ENCODE peak calls at places on chromosomes 13 and 19, in five cellular contexts. P is neuronal stem cell, O is trophoblast cell, C is mesendoderm, X is H9. T is an unnamed sample.

GRCh38 chr13:99916366-99917103 is 55.0 kb downstream of the ZIC5 start:
- DNase-seq in X (no peak), O (peak; percentile 78), C (peak; percentile 84), P (no peak), T (peak; percentile 71)

GRCh38 chr19:35661995-35662340 is 4.3 kb upstream of the UPK1A start:
- DNase-seq in C (no peak), X (no peak), P (no peak), O (peak; percentile 97), T (no peak)

GRCh38 chr13:21676611-21677021 is 5.7 kb downstream of the FGF9 start:
- DNase-seq in P (peak; percentile 6), C (peak; percentile 73), O (no peak), X (peak; percentile 73), T (no peak)

GRCh38 chr13:30429721-30430694 is 7.7 kb downstream of the UBE2L5 start:
- DNase-seq in C (peak; percentile 50), O (peak; percentile 71), X (no peak), P (no peak), T (peak; percentile 95)

GRCh38 chr19:362154-362553 is 17.6 kb upstream of the MIER2 start:
- DNase-seq in X (no peak), C (no peak), O (no peak), P (no peak), T (no peak)

GRCh38 chr13:102484329-102484728 is 82.5 kb upstream of the FGF14 start:
- DNase-seq in C (peak; percentile 53), P (no peak), O (peak; percentile 18), X (no peak), T (peak; percentile 4)

GRCh38 chr19:30696514-30696913 is 324.3 kb downstream of the ZNF536 start:
- DNase-seq in X (peak; percentile 87), C (peak; percentile 94), O (peak; percentile 39), P (no peak), T (peak; percentile 9)

GRCh38 chr19:571127-571974 is 1.0 kb upstream of the BSG start:
- DNase-seq in C (peak; percentile 74), X (peak; percentile 72), O (peak; percentile 87), P (peak; percentile 56), T (peak; percentile 35)

GRCh38 chr13:40352385-40352778 is 314.1 kb downstream of the FOXO1 start:
- DNase-seq in P (no peak), C (no peak), X (no peak), O (no peak), T (no peak)

GRCh38 chr13:40368123-40368891 is 298.1 kb downstream of the FOXO1 start:
- DNase-seq in X (no peak), P (no peak), O (no peak), C (no peak), T (no peak)

GRCh38 chr13:66849706-66850105 is 380.4 kb downstream of the PCDH9 start:
- DNase-seq in C (peak; percentile 43), O (no peak), X (peak; percentile 36), P (no peak), T (no peak)

GRCh38 chr13:79710376-79710775 is 229.4 kb downstream of the NDFIP2 start:
- DNase-seq in X (no peak), P (no peak), C (no peak), O (peak; percentile 87), T (no peak)

GRCh38 chr19:34475026-34475974 is 6.3 kb upstream of the WTIP start:
- DNase-seq in X (no peak), P (no peak), C (no peak), O (peak; percentile 90), T (peak; percentile 91)

GRCh38 chr13:44300895-44301638 is 72.6 kb upstream of the SERP2 start:
- DNase-seq in O (peak; percentile 75), X (no peak), P (no peak), C (no peak), T (peak; percentile 87)

GRCh38 chr19:32232449-32232848 is 113.0 kb upstream of the ZNF507 start:
- DNase-seq in P (no peak), X (no peak), C (no peak), O (no peak), T (no peak)

GRCh38 chr13:31131470-31131961 is 30.2 kb downstream of the HSPH1 start:
- DNase-seq in O (no peak), P (no peak), C (no peak), X (no peak), T (no peak)

GRCh38 chr19:44661205-44661604 is 10.1 kb upstream of the CEACAM19 start:
- DNase-seq in X (no peak), P (no peak), O (no peak), C (no peak), T (no peak)

GRCh38 chr13:83449666-83450395 is 432.4 kb downstream of the SLITRK1 start:
- DNase-seq in O (peak; percentile 73), P (no peak), X (no peak), C (peak; percentile 9), T (peak; percentile 62)

DNA sequence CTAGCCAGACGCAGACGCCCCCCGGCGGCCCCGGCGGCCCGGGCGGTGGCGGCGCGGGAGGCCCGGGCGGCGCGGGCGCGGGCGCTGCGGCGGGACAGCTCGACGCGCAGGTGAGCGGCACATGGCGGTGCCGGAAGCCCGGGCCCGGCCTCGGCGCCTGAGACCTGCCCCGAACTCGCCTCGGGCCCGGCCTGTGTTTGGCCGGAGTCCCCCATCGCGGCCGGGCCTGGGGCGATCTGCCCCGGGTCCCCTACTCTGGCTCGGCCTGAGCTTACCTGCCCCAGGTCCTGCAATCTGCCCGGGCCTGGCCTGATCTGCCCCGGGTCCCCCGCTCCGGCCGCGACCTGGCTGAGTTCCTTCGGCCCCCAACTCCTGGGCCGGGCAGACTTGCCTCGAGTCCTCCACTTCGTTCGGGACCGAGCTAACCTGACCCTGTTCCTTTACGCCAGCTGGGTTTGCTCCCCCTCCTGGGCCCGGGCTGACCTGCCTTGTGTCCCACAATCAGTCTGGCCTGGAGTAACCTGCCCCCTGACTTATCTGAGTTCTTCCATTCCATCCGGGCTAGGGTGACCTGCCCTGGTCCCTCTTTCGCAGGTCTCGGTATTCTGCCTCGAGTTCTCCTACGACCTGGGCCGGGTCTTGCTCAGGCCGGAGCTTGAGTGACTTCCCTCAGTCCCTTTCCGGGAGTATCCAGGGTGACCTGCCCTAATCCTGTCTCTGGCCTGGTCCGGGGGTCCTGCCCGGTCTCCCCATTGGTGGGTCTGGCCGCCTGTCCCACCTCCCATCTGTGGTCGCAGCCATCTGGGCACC is 777 bp downstream of the UPF1 start:
- DNase-seq in X (peak; percentile 57), C (peak; percentile 78), O (peak; percentile 14), P (peak; percentile 30), T (no peak)
- H3K23ac ChIP-seq in X (no peak overlapping the region), C (peak overlapping the region; percentile 2), O (no peak overlapping the region), P (peak overlapping the region; percentile 93), T (peak overlapping the region; percentile 53)

GRCh38 chr13:109785892-109786450 is 412 bp downstream of the IRS2 start:
- DNase-seq in P (no peak), C (peak; percentile 14), O (peak; percentile 32), X (no peak), T (no peak)

GRCh38 chr13:109785141-109785891 is 1.1 kb downstream of the IRS2 start:
- DNase-seq in X (peak; percentile 42), C (peak; percentile 68), O (peak; percentile 64), P (no peak), T (peak; percentile 57)

GRCh38 chr13:109783815-109784589 is 2.4 kb downstream of the IRS2 start:
- DNase-seq in X (peak; percentile 50), P (no peak), O (peak; percentile 28), C (no peak), T (no peak)

GRCh38 chr13:109783447-109783814 is 3.0 kb downstream of the IRS2 start:
- DNase-seq in C (peak; percentile 55), X (peak; percentile 74), P (no peak), O (no peak), T (no peak)

DNA sequence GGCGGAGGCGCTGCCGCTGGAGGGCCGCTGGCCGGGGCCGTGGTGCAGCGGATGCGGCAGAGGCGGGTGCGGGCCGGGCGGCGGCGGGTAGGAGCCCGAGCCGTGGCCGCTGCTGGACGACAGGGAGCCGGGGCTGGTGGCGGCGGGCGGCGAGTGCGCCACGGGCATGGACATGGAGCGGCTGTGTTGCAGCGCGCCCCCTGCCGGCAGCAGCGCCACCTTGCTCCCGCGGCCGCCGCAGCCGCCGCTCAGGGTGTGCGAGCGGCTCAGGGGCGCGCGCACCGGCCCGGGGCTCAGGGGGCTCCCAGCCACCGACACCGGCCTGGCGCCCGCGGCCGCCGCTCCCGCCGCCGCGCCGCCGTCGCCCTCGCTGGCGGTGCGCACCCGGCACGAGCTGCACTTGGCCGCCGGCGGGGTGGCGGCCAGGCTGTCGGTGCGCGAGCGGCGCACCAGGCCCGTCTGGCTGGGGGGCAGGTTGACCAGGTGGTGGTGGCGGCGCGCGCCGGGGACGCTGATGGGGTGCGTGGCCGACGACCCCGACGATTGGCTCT is 1.7 kb downstream of the IRS2 start:
- DNase-seq in P (peak; percentile 85), X (peak; percentile 81), C (peak; percentile 82), O (peak; percentile 83), T (peak; percentile 62)
- H3K23ac ChIP-seq in P (peak overlapping the region; percentile 93), X (no peak overlapping the region), C (no peak overlapping the region), O (no peak overlapping the region), T (no peak overlapping the region)

GRCh38 chr13:77305276-77305675 is 21.6 kb downstream of the MYCBP2 start:
- DNase-seq in C (no peak), P (no peak), O (peak; percentile 14), X (no peak), T (no peak)

GRCh38 chr13:77299587-77299986 is 27.3 kb downstream of the MYCBP2 start:
- DNase-seq in C (no peak), X (no peak), O (peak; percentile 30), P (no peak), T (no peak)

GRCh38 chr13:77306458-77306857 is 20.4 kb downstream of the MYCBP2 start:
- DNase-seq in P (no peak), C (peak; percentile 86), O (no peak), X (no peak), T (no peak)

GRCh38 chr13:77298403-77298802 is 28.5 kb downstream of the MYCBP2 start:
- DNase-seq in P (no peak), X (no peak), O (no peak), C (no peak), T (no peak)

DNA sequence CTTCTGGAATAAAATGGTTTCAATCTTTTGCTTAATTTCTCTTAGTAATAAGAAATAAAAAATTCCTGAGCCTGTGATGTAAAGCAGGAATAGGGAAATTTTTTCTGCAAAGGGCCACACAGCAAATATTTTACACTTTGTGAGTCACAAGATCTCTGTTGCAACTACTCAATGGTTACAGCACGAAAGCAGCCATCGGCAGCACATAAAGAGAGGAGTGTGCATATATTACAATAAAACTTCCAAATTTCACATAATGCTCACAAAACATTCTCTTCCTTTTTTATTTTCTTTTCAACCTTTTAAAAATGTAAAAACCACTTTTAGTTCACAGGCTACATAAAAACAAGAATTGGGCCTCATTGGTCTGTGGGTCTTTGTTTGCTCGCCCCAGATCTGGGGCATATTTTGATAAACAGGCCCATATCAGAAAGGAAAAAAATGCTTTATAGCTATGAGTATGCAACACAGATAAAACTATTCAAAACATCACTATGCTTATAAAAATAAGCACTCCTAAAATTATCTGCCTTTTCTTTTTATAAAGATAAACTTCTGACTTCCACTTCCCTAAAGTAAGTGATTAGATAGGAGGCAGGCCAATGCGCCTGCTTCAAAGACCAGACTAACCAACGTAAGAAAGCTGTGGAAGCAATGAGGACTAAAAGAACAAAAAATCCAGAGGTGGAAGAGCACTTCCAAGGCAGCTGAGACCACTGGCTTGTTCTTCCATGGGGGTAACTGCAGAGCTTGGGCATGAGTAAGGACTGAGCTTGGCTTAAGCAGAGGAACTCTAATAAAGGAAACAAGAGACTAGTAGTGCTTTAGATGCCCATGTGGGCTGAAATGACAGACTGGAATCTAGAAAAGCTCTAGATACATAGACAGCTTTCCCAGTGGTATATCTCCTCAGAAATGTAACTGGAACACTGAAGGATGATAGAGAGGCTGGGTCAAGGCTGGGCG is 26.4 kb downstream of the MYCBP2 start:
- DNase-seq in C (peak; percentile 38), X (no peak), O (peak; percentile 80), P (no peak), T (peak; percentile 86)
- H3K23ac ChIP-seq in C (no peak overlapping the region), X (no peak overlapping the region), O (no peak overlapping the region), P (no peak overlapping the region), T (peak overlapping the region; percentile 95)

GRCh38 chr19:41548047-41548446 is 27.9 kb upstream of the CEACAM21 start:
- DNase-seq in C (no peak), X (no peak), O (no peak), P (no peak), T (no peak)
- H3K23ac ChIP-seq in C (no peak overlapping the region), X (no peak overlapping the region), O (no peak overlapping the region), P (no peak overlapping the region), T (no peak overlapping the region)

T was measured in IMR-90.